ENCODE peak calls at places on chromosomes 6 and 20, in ten cellular contexts. G is HL-60, O is breast epithelium, I is colonic mucosa, B is cardiac muscle cell, L is mesothelial cell of epicardium, S is fibroblast of lung, D is AG09319, N is heart right ventricle, Y is dorsolateral prefrontal cortex. E is an unnamed sample.

GRCh38 chr6:37130704-37131103 is 39.2 kb upstream of the PIM1 start:
- DNase-seq in Y (no peak), L (no peak), B (no peak), D (no peak), S (peak), O (no peak), N (peak), G (peak), I (peak), E (no peak)

GRCh38 chr20:18288748-18289705 is 700 bp downstream of the ZNF133 start:
- DNase-seq in B (no peak), O (no peak), G (peak), L (no peak), D (no peak), S (peak), N (no peak), Y (no peak), I (no peak), E (no peak)

GRCh38 chr6:99151634-99152344 is 197.7 kb downstream of the FAXC start:
- DNase-seq in G (peak), B (peak), Y (no peak), O (no peak), N (peak), D (no peak), I (peak), S (peak), L (peak), E (no peak)

GRCh38 chr6:5471637-5472430 is 210.5 kb downstream of the FARS2 start:
- DNase-seq in L (no peak), G (no peak), B (no peak), S (peak), Y (no peak), I (no peak), N (no peak), O (no peak), D (no peak), E (no peak)

GRCh38 chr6:169802790-169803189 is 51.4 kb downstream of the ERMARD start:
- DNase-seq in L (no peak), B (no peak), D (no peak), N (no peak), G (no peak), I (peak), Y (no peak), O (no peak), S (no peak), E (no peak)

GRCh38 chr6:156336096-156336495 is 441.1 kb upstream of the ARID1B start:
- DNase-seq in L (no peak), G (no peak), B (no peak), D (no peak), S (no peak), I (no peak), Y (no peak), O (no peak), N (no peak), E (peak)

GRCh38 chr6:87308970-87309369 is 13.4 kb upstream of the SMIM8 start:
- DNase-seq in D (no peak), G (no peak), Y (peak), L (no peak), S (no peak), B (no peak), I (no peak), N (no peak), O (no peak), E (no peak)

GRCh38 chr6:3162067-3162497 is 4.7 kb upstream of the TUBB2A start:
- DNase-seq in G (no peak), L (no peak), N (no peak), O (no peak), D (no peak), B (no peak), Y (no peak), S (peak), I (no peak), E (no peak)

GRCh38 chr6:38973178-38974057 is 75.2 kb upstream of the GLP1R start:
- DNase-seq in Y (no peak), I (no peak), N (peak), B (peak), O (no peak), D (peak), S (peak), L (no peak), G (peak), E (no peak)

GRCh38 chr6:33313709-33314514 is at the start of gene TAPBP:
- DNase-seq in Y (peak), D (no peak), B (peak), S (peak), G (peak), N (peak), I (peak), L (no peak), O (peak), E (no peak)

GRCh38 chr6:116842374-116842947 is 13.6 kb upstream of the GPRC6A start:
- DNase-seq in N (no peak), Y (no peak), G (no peak), B (no peak), O (no peak), S (no peak), D (no peak), L (no peak), I (no peak), E (no peak)

GRCh38 chr6:27726620-27727023 is 185.6 kb downstream of the OR2B2 start:
- DNase-seq in N (no peak), O (no peak), B (no peak), L (no peak), G (no peak), S (peak), Y (no peak), I (no peak), D (no peak), E (no peak)

DNA sequence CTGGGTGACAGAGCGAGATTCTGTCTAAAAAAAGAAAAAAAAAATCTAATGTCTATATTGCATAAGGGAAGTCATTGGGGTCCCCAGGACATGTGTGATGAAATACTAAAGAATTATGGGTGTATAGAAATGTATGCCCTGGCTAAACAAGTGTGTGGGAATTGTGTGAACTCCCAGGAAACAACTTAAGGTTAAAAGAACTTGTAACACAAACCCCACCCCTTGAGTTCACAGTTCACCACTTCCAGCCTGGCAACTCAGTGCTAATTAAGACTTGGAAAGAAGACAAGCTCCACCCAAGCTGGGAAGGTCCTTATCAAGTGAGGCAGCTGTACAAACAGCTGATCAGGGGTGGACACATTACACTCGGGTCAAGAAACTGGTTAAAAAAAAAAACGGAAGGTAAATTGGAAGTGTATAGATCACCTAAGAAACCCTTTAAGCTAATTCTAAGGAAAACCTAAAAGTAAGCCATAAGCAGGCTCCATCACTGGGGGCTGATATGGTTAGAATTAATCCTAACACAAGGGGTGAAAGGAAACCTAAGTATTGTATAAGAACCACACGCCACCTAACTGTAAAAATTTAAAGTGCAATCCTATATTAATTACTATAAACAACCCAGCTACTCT is 25.2 kb downstream of the HLA-A start:
- DNase-seq in G (no peak), D (no peak), O (no peak), B (no peak), N (peak), S (peak), L (no peak), I (peak), Y (no peak), E (no peak)
- TF ChIP-seq CTCF in G (no peak), D (peak), O (no peak), B (peak), N (no peak), S (no peak), L (no peak), I (peak), Y (no peak), E (peak)

GRCh38 chr6:75504902-75505233 is 11.3 kb upstream of the FILIP1 start:
- DNase-seq in Y (no peak), L (no peak), B (no peak), D (no peak), S (no peak), I (no peak), N (peak), O (no peak), G (no peak), E (no peak)
- TF ChIP-seq CTCF in Y (no peak), L (no peak), B (peak), D (peak), S (peak), I (no peak), N (peak), O (no peak), G (no peak), E (no peak)

DNA sequence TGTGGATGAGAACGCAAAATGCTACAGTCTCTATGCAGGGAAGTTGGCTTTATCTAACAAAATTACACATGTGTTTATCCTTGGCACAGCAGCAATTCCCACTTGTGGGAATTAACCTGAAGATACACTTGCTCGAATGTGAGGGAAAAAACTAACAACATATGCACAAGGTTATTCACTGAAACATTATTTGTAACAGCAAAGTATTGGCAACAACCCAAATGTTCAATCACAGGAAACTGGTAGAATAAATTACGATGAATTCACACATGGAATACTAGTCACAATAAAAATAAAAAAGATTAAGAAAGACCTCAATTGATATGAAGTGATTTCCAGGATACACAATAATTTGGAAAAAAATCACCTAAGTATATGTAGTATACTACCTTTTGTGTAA is 68.1 kb upstream of the OGFRL1 start:
- DNase-seq in N (no peak), Y (no peak), B (no peak), D (no peak), G (no peak), S (no peak), L (no peak), I (no peak), O (no peak), E (no peak)
- TF ChIP-seq CTCF in N (no peak), Y (no peak), B (no peak), D (no peak), G (no peak), S (no peak), L (no peak), I (no peak), O (no peak), E (no peak)

DNA sequence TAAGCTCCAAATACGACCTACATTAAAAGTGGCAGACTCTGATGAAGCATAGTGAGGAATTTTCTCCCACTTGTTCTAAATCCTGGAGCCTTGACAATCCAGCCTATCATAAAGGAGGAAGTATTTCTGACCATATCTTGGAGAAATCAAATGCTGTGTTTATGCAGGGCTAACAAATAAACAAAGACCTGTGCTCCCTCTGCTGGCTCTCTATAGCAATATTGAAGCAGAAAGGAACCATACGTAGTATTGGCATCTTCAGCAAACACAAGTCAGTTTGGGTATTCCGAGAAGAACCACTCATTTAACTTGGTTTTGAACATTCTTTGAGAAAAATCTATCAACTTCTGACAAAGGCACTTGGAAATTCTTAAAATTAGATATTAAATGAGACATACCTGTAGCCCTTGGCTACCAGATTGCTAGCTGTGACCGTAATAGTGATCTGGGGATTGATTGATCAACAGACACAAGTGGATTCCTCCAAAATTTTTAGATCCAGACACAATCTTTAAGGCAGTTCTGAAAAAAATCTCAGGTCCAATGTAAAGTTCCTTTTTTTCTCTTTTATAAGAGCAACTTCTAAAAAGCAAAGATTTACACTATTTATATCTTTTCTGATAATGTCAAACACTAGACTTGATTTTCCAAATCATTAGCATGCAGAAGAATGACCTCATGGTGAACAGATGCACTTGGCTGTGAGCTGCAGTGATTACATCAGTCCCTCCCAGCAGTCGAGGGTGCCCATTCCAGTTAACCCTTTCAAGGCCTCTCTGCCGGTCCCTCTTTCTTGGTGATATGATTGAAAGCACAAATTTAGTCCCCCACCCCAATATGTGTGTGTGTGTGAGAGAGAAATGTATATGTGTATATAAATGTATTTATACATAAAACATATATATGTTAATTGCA is 40.2 kb downstream of the INSM1 start:
- DNase-seq in B (no peak), L (no peak), O (no peak), N (no peak), S (peak), G (no peak), D (no peak), Y (no peak), I (no peak), E (no peak)
- TF ChIP-seq CTCF in B (peak), L (no peak), O (no peak), N (no peak), S (peak), G (no peak), D (peak), Y (peak), I (no peak), E (no peak)

E was measured in osteocyte.